ENCODE peak calls at places on chromosome 11, in four cellular contexts. A is K562, B is HCT116, H is H1. M is an unnamed sample.

GRCh38 chr11:34468209-34468841 is 29.6 kb downstream of the CAT start:
- DNase-seq in B (peak), H (peak), A (peak), M (peak)

GRCh38 chr11:94719864-94720263 is 48.3 kb upstream of the AMOTL1 start:
- DNase-seq in H (no peak), B (no peak), A (no peak), M (no peak)

GRCh38 chr11:83725161-83725560 is 439.0 kb upstream of the CCDC90B start:
- DNase-seq in A (no peak), H (no peak), B (no peak), M (no peak)

GRCh38 chr11:124915541-124916369 is 3.3 kb upstream of the HEPN1 start:
- DNase-seq in H (no peak), A (no peak), B (no peak), M (no peak)

GRCh38 chr11:35794850-35795249 is 132.3 kb downstream of the TRIM44 start:
- DNase-seq in H (no peak), B (no peak), A (no peak), M (no peak)

GRCh38 chr11:94638902-94639373 is 71.8 kb downstream of the PIWIL4 start:
- DNase-seq in A (no peak), H (no peak), B (no peak), M (no peak)

GRCh38 chr11:45665206-45665932 is at the start of gene CHST1:
- DNase-seq in H (no peak), B (no peak), A (peak), M (no peak)

GRCh38 chr11:67999704-68000103 is 4.2 kb downstream of the UNC93B1 start:
- DNase-seq in H (no peak), A (no peak), B (no peak), M (no peak)

GRCh38 chr11:1660025-1660867 is 30.7 kb downstream of the KRTAP5-5 start:
- DNase-seq in H (no peak), B (no peak), A (no peak), M (no peak)

DNA sequence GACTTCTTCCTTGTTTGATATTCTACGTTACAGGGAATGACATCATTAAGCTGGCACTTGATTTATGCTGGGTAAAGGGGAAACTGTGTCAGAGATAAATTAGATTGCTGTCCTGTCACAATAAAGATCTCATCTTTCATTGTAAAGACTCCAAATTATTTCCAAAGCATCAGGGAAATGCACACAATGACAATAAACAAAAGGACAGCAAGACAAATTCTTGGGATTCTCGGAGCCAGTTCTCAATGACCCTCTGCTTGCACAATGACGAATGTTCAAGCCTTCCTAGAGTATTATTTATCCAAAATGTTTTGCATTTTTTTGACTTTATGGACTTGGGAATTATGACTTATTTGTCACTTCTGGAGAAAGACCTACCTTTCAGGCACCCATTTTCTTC is 1121.9 kb upstream of the TENM4 start:
- DNase-seq in H (no peak), B (no peak), A (no peak), M (no peak)
- TF ChIP-seq FOSL1 in H (no peak), B (no peak), A (no peak), M (no peak)

GRCh38 chr11:103673773-103674172 is 362.7 kb upstream of the DDI1 start:
- DNase-seq in A (no peak), H (no peak), B (no peak), M (no peak)
- TF ChIP-seq FOSL1 in A (no peak), H (no peak), B (no peak), M (no peak)

GRCh38 chr11:86161373-86162255 is 82.9 kb upstream of the EED start:
- DNase-seq in H (no peak), A (no peak), B (no peak), M (no peak)
- TF ChIP-seq FOSL1 in H (no peak), A (no peak), B (no peak), M (no peak)

GRCh38 chr11:12170501-12170900 is 60.1 kb downstream of the MICAL2 start:
- DNase-seq in B (no peak), A (no peak), H (no peak), M (no peak)

GRCh38 chr11:12173111-12173510 is 62.7 kb downstream of the MICAL2 start:
- DNase-seq in B (no peak), A (no peak), H (no peak), M (no peak)

GRCh38 chr11:12170984-12171383 is 60.6 kb downstream of the MICAL2 start:
- DNase-seq in A (no peak), H (no peak), B (no peak), M (no peak)

GRCh38 chr11:12172493-12173013 is 62.2 kb downstream of the MICAL2 start:
- DNase-seq in H (no peak), B (no peak), A (peak), M (no peak)

GRCh38 chr11:12171921-12172320 is 61.5 kb downstream of the MICAL2 start:
- DNase-seq in A (no peak), H (no peak), B (no peak), M (no peak)
- TF ChIP-seq FOSL1 in A (no peak), H (no peak), B (no peak), M (no peak)

GRCh38 chr11:77636738-77637344 is 753 bp downstream of the CLNS1A start:
- DNase-seq in B (no peak), H (no peak), A (peak), M (no peak)
- TF ChIP-seq FOSL1 in B (no peak), H (no peak), A (no peak), M (no peak)

DNA sequence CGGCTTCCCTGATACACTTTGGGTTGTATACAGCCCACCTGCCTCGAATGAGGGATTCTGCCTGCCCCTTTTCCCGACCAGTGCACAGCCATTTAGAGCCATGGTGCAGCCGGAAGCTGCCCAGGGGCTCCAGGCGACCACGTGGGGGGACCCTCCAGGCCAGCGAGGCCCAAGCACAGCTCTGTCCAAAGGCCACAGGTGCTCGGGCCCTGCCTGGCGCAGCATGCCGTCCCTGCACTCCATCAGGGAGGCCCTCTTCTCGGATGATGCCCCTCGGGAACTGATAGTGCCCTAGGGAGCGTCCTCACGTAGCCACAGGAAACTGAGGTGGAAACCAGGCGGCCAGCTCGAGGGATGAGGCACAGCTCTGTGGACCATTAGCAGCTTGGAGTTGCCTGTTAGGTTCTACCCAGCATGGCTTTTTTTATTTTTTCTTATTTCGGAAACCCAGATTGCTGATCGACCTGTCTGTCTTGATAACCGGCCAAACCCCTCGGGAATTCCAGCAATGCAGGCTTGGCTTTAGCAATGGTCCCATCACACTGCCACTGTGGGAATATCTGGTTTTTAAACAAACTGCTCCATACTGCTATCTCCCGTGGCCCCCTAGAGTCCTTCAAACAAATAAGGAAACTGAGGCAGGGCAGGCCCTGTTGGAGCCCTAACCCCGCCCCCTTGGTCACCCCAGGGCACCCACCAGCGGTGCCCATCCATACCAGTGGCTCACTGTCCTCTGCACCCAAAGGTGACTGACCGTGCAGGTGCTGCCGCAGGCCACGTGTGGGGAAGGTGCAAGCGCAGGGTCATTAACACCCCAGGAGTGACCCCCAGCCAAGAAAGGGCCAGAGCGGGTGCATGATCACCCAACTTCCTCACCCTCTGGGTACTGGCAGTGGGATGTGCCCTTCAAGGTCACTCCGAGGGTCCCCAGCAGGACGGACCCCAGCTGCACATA is 8.0 kb downstream of the ANO1 start:
- DNase-seq in B (no peak), A (no peak), H (no peak), M (no peak)
- TF ChIP-seq FOSL1 in B (no peak), A (no peak), H (no peak), M (no peak)